ENCODE peak calls at places on chromosomes 5 and 9, in five cellular contexts. T is GM12864; H is CD4-positive, alpha-beta T cell; Z is colonic mucosa; L is endothelial cell. Y is an unnamed sample.

GRCh38 chr9:129601082-129601674 is 19.7 kb downstream of the C9orf50 start:
- DNase-seq in Z (no peak), T (no peak), L (no peak), H (no peak), Y (no peak)

GRCh38 chr9:88742483-88742882 is 207.5 kb downstream of the NXNL2 start:
- DNase-seq in L (no peak), T (no peak), H (no peak), Z (no peak), Y (no peak)

GRCh38 chr5:157611571-157612067 is 36.0 kb upstream of the ADAM19 start:
- DNase-seq in H (no peak), T (peak), Z (no peak), L (no peak), Y (peak)

GRCh38 chr5:147509710-147510651 is at the start of gene DPYSL3:
- DNase-seq in L (peak), Z (peak), T (no peak), H (no peak), Y (no peak)

GRCh38 chr9:133709716-133710571 is 28.2 kb downstream of the SARDH start:
- DNase-seq in H (no peak), Z (no peak), L (no peak), T (no peak), Y (no peak)

GRCh38 chr5:83552275-83552674 is 80.7 kb downstream of the VCAN start:
- DNase-seq in T (no peak), L (no peak), Z (no peak), H (no peak), Y (no peak)

GRCh38 chr5:14781106-14781505 is 90.5 kb downstream of the ANKH start:
- DNase-seq in H (no peak), Z (no peak), L (no peak), T (no peak), Y (peak)

GRCh38 chr5:135313946-135314345 is 85.1 kb downstream of the MACROH2A1 start:
- DNase-seq in Z (no peak), L (no peak), T (no peak), H (no peak), Y (no peak)

GRCh38 chr5:66647146-66647856 is 51.1 kb downstream of the MAST4 start:
- DNase-seq in T (no peak), Z (no peak), L (no peak), H (no peak), Y (no peak)

GRCh38 chr9:133351908-133352634 is 4.1 kb downstream of the RPL7A start:
- DNase-seq in Z (peak), T (no peak), H (no peak), L (peak), Y (peak)

GRCh38 chr5:180095545-180095944 is 24.0 kb upstream of the RNF130 start:
- DNase-seq in T (no peak), Z (no peak), L (no peak), H (no peak), Y (no peak)

GRCh38 chr9:37706290-37706689 is 47.3 kb upstream of the TRMT10B start:
- DNase-seq in L (no peak), T (no peak), Z (no peak), H (no peak), Y (no peak)

GRCh38 chr5:167049043-167049663 is 1242.3 kb upstream of the WWC1 start:
- DNase-seq in T (no peak), L (peak), Z (peak), H (no peak), Y (peak)

GRCh38 chr5:59124983-59125960 is 542.4 kb downstream of the RAB3C start:
- DNase-seq in L (peak), T (peak), H (no peak), Z (no peak), Y (peak)

GRCh38 chr5:56516936-56517521 is 283.9 kb upstream of the ANKRD55 start:
- DNase-seq in T (no peak), H (peak), L (no peak), Z (no peak), Y (no peak)

GRCh38 chr9:133227242-133227860 is 18.3 kb upstream of the OBP2B start:
- DNase-seq in H (no peak), Z (no peak), T (no peak), L (no peak), Y (no peak)

GRCh38 chr5:118115791-118116190 is 872.6 kb downstream of the DTWD2 start:
- DNase-seq in L (no peak), T (no peak), H (no peak), Z (no peak), Y (no peak)

GRCh38 chr9:93580654-93581380 is 4.4 kb downstream of the PHF2 start:
- DNase-seq in L (no peak), T (no peak), Z (no peak), H (no peak), Y (no peak)

GRCh38 chr5:104987074-104987473 is 1424.5 kb upstream of the NUDT12 start:
- DNase-seq in T (no peak), L (no peak), H (no peak), Z (no peak), Y (no peak)

GRCh38 chr5:39942606-39943005 is 517.8 kb upstream of the DAB2 start:
- DNase-seq in H (no peak), Z (no peak), L (no peak), T (no peak), Y (no peak)

GRCh38 chr5:28077291-28078240 is 1039.2 kb upstream of the CDH9 start:
- DNase-seq in Z (no peak), T (no peak), L (no peak), H (no peak), Y (no peak)

GRCh38 chr5:176739461-176740051 is 70.8 kb upstream of the UNC5A start:
- DNase-seq in T (no peak), Z (peak), L (peak), H (no peak), Y (no peak)

GRCh38 chr5:132406144-132406783 is 36.8 kb downstream of the SLC22A5 start:
- DNase-seq in L (no peak), Z (no peak), T (no peak), H (no peak), Y (no peak)

GRCh38 chr9:117664419-117664818 is 39.8 kb upstream of the TLR4 start:
- DNase-seq in H (no peak), Z (no peak), T (no peak), L (no peak), Y (no peak)

GRCh38 chr5:1208743-1209551 is 7.6 kb downstream of the SLC6A19 start:
- DNase-seq in L (peak), H (no peak), Z (peak), T (no peak), Y (no peak)
- TF ChIP-seq CTCF in L (no peak), H (no peak), Z (peak), T (peak), Y (no peak)

DNA sequence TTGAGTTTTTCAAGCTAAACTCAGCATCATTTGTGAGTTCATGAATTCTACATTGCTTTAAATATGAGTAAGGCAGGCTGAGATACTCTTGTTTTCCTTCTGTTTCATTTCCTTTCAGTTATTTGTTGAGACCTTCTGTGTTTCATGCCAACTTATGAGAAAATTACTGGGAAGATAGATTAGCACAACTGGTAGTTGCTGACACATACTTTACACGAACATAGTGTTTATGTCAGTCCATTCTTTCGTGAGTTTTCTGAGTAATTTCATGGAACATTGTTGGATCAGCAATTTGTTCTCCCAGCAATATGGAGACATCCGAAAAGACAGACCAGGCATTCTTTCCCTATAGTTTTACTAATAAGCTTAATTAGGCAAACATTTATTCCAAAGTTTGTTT is 102.0 kb upstream of the SMC5 start:
- DNase-seq in T (no peak), H (no peak), Z (no peak), L (no peak), Y (no peak)
- TF ChIP-seq CTCF in T (no peak), H (no peak), Z (no peak), L (no peak), Y (no peak)

GRCh38 chr9:92059045-92059444 is 56.2 kb downstream of the SPTLC1 start:
- DNase-seq in Z (no peak), T (no peak), L (no peak), H (no peak), Y (no peak)

GRCh38 chr9:92061184-92061583 is 54.0 kb downstream of the SPTLC1 start:
- DNase-seq in T (no peak), Z (no peak), H (no peak), L (no peak), Y (no peak)

GRCh38 chr9:92066131-92066530 is 49.1 kb downstream of the SPTLC1 start:
- DNase-seq in H (no peak), L (no peak), Z (no peak), T (no peak), Y (no peak)

GRCh38 chr9:92059669-92060068 is 55.5 kb downstream of the SPTLC1 start:
- DNase-seq in H (no peak), Z (peak), L (no peak), T (no peak), Y (no peak)

GRCh38 chr9:92064711-92065110 is 50.5 kb downstream of the SPTLC1 start:
- DNase-seq in T (no peak), L (no peak), H (no peak), Z (no peak), Y (no peak)
- TF ChIP-seq CTCF in T (no peak), L (no peak), H (no peak), Z (no peak), Y (no peak)

GRCh38 chr9:127828262-127829031 is 25.8 kb downstream of the FPGS start:
- DNase-seq in T (no peak), H (no peak), L (peak), Z (peak), Y (no peak)
- TF ChIP-seq CTCF in T (no peak), H (no peak), L (no peak), Z (no peak), Y (no peak)

GRCh38 chr9:95096807-95097206 is 220.7 kb downstream of the FANCC start:
- DNase-seq in L (no peak), T (no peak), H (no peak), Z (no peak), Y (no peak)
- TF ChIP-seq CTCF in L (no peak), T (peak), H (no peak), Z (no peak), Y (no peak)

GRCh38 chr5:9895305-9895650 is 265.1 kb upstream of the TAS2R1 start:
- DNase-seq in H (no peak), T (no peak), L (no peak), Z (no peak), Y (no peak)

GRCh38 chr5:9894571-9895304 is 264.6 kb upstream of the TAS2R1 start:
- DNase-seq in L (no peak), H (no peak), Z (no peak), T (no peak), Y (no peak)

GRCh38 chr5:9892696-9893095 is 262.5 kb upstream of the TAS2R1 start:
- DNase-seq in L (no peak), T (no peak), H (no peak), Z (no peak), Y (no peak)

GRCh38 chr5:9903806-9904205 is 273.7 kb upstream of the TAS2R1 start:
- DNase-seq in L (no peak), T (no peak), H (no peak), Z (no peak), Y (no peak)

GRCh38 chr5:9898319-9898718 is 268.2 kb upstream of the TAS2R1 start:
- DNase-seq in L (peak), H (no peak), Z (no peak), T (no peak), Y (no peak)
- TF ChIP-seq CTCF in L (peak), H (no peak), Z (no peak), T (peak), Y (no peak)

GRCh38 chr5:141843156-141843927 is 34.9 kb downstream of the PCDH1 start:
- DNase-seq in Z (no peak), L (no peak), T (no peak), H (no peak), Y (no peak)

GRCh38 chr5:141844414-141845097 is 33.7 kb downstream of the PCDH1 start:
- DNase-seq in Z (no peak), T (no peak), L (no peak), H (no peak), Y (no peak)

GRCh38 chr5:141845371-141845821 is 32.8 kb downstream of the PCDH1 start:
- DNase-seq in H (no peak), L (no peak), Z (no peak), T (no peak), Y (no peak)

GRCh38 chr5:141848771-141849370 is 29.3 kb downstream of the PCDH1 start:
- DNase-seq in T (no peak), Z (peak), L (peak), H (peak), Y (peak)

GRCh38 chr5:141846031-141846430 is 32.2 kb downstream of the PCDH1 start:
- DNase-seq in Z (no peak), L (no peak), H (no peak), T (no peak), Y (no peak)
- TF ChIP-seq CTCF in Z (no peak), L (no peak), H (no peak), T (no peak), Y (no peak)

Y was measured in GM20000.